ENCODE peak calls at places on chromosomes 6 and 20, in five cellular contexts. J is mesendoderm, E is IMR-90, V is neuronal stem cell, D is H9. Q is an unnamed sample.

GRCh38 chr20:59123011-59123676 is 40.5 kb upstream of the ZNF831 start:
- DNase-seq in J (no peak), E (no peak), V (no peak), D (no peak), Q (no peak)

GRCh38 chr6:18463429-18463828 is 76.3 kb downstream of the RNF144B start:
- DNase-seq in J (no peak), E (no peak), V (no peak), D (no peak), Q (no peak)

GRCh38 chr6:82298012-82298411 is 50.5 kb upstream of the IBTK start:
- DNase-seq in J (peak), E (peak), V (no peak), D (no peak), Q (peak)

GRCh38 chr20:8853805-8854338 is 215.0 kb upstream of the PLCB4 start:
- DNase-seq in J (peak), E (peak), V (peak), D (peak), Q (peak)

GRCh38 chr6:13334953-13335352 is 6.6 kb upstream of the TBC1D7 start:
- DNase-seq in J (peak), E (no peak), V (no peak), D (no peak), Q (no peak)

GRCh38 chr6:1620504-1621327 is 11.0 kb downstream of the FOXC1 start:
- DNase-seq in J (no peak), E (no peak), V (no peak), D (no peak), Q (no peak)

GRCh38 chr6:46510656-46511055 is 19.4 kb upstream of the RCAN2 start:
- DNase-seq in J (no peak), E (no peak), V (no peak), D (no peak), Q (peak)

GRCh38 chr6:20669571-20670314 is 135.5 kb downstream of the CDKAL1 start:
- DNase-seq in J (no peak), E (peak), V (no peak), D (no peak), Q (peak)

GRCh38 chr20:385448-385847 is 4.9 kb downstream of the TRIB3 start:
- DNase-seq in J (no peak), E (no peak), V (no peak), D (no peak), Q (no peak)

GRCh38 chr6:156167289-156168076 is 609.7 kb upstream of the ARID1B start:
- DNase-seq in J (no peak), E (peak), V (no peak), D (no peak), Q (no peak)

GRCh38 chr6:3283641-3284435 is 25.1 kb downstream of the PSMG4 start:
- DNase-seq in J (no peak), E (no peak), V (no peak), D (no peak), Q (no peak)

GRCh38 chr6:118495639-118496296 is 52.3 kb upstream of the PLN start:
- DNase-seq in J (no peak), E (peak), V (no peak), D (no peak), Q (peak)

GRCh38 chr20:59018817-59019216 is 412 bp upstream of the TUBB1 start:
- DNase-seq in J (no peak), E (no peak), V (no peak), D (no peak), Q (no peak)

GRCh38 chr6:38427492-38428210 is 212.1 kb downstream of the BTBD9 start:
- DNase-seq in J (peak), E (no peak), V (no peak), D (no peak), Q (no peak)

GRCh38 chr20:2139736-2140135 is 38.1 kb downstream of the STK35 start:
- DNase-seq in J (no peak), E (no peak), V (no peak), D (no peak), Q (no peak)

GRCh38 chr6:42446370-42446769 is 5.4 kb downstream of the TRERF1 start:
- DNase-seq in J (no peak), E (no peak), V (no peak), D (no peak), Q (no peak)

DNA sequence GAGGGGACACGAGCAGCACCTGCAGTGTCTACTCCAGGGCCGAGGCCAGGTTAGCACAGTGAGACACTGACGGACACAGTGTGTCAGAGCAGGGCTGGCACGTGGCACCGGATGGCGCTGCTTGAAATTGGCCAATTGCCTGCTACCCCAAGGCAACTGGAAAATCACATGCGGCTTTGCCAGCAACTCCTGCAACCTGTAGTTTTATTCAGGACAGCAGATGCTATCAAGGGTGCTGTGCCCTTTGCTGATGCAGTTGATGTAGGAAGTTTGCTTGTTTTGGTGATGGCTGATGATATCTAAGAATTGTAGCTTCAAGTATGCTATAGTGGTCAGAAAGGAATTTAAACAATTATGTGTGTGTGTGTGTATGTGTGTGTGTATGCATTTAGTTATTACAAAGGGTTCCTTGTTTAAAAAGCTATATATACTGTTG is 25.9 kb downstream of the RIN2 start:
- DNase-seq in J (no peak), E (peak), V (no peak), D (no peak), Q (peak)
- H2AK5ac ChIP-seq in J (no peak), E (peak), V (peak), D (no peak), Q (peak)

DNA sequence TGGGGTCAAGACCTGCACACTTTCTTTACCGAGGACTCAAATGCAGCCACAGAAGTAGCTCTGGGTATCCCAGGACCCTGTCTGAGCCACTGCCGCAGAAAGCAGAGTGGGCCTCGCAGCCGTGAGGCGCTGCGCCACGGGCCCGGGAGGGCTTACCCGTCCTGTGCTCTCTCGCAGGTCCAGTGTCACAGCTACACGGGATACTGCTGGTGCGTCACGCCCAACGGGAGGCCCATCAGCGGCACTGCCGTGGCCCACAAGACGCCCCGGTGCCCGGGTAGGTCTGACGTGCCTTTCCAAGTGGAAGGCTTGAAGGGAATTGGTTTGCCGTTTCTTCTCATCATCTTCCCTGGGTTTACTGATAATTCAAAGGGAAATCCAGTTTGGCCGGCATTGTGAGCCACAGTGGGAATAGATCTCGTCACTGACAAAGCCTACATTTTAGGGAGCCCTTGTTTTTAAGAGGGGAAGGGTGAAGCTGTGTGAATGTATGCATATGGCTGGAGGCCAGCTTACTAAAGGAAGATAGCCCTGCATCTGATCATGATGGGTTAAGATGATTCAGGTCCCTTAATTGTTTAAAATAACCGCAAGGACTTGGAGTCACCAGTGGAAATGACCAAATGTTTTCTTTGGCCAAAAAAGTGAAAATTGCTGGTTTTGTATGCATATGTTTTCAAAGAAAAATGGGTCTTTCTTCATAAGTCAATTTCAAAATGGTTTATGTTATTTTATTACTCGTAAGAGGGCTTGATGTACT is 86.6 kb downstream of the SMOC2 start:
- DNase-seq in J (no peak), E (no peak), V (no peak), D (no peak), Q (no peak)
- H3K4ac ChIP-seq in J (no peak), E (no peak), V (no peak), D (no peak), Q (no peak)

GRCh38 chr20:24001901-24002405 is 13.4 kb upstream of the GGTLC1 start:
- DNase-seq in J (no peak), E (no peak), V (no peak), D (no peak), Q (no peak)
- H2BK15ac ChIP-seq in J (no peak), E (no peak), V (no peak), D (no peak), Q (no peak)

DNA sequence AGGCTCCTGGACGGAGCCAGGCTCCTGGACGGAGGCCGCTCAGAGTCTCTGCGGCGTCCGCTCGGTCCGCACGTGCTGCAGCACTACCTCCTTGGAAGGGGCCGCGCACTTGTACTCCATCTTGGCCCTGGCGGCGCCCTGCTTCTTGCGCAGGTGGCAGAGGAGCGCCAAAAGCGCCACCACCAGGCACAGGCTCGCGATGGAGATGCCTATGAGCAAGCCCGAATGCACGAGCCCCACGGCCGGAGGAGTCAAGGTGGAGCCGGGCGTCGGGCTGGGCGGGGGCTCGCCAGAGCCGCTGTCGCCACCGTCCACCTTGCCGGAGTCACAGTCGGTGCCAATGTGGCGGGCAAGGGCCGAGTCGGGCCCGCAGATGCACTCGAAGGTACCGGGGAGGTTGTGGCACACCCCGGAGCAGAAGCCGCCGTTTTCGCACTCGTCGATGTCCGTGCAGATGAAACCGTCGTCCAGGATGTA is 1.7 kb downstream of the THBD start:
- DNase-seq in J (peak), E (no peak), V (no peak), D (peak), Q (no peak)
- H2AK5ac ChIP-seq in J (no peak), E (no peak), V (peak), D (no peak), Q (no peak)

GRCh38 chr20:22060610-22061009 is 355.1 kb downstream of the PAX1 start:
- DNase-seq in J (no peak), E (no peak), V (no peak), D (no peak), Q (no peak)
- H3K4ac ChIP-seq in J (no peak), E (no peak), V (no peak), D (no peak), Q (no peak)

GRCh38 chr20:4813076-4813838 is 91.5 kb downstream of the PRND start:
- DNase-seq in J (no peak), E (no peak), V (no peak), D (no peak), Q (no peak)
- H2BK15ac ChIP-seq in J (no peak), E (no peak), V (no peak), D (no peak), Q (no peak)

DNA sequence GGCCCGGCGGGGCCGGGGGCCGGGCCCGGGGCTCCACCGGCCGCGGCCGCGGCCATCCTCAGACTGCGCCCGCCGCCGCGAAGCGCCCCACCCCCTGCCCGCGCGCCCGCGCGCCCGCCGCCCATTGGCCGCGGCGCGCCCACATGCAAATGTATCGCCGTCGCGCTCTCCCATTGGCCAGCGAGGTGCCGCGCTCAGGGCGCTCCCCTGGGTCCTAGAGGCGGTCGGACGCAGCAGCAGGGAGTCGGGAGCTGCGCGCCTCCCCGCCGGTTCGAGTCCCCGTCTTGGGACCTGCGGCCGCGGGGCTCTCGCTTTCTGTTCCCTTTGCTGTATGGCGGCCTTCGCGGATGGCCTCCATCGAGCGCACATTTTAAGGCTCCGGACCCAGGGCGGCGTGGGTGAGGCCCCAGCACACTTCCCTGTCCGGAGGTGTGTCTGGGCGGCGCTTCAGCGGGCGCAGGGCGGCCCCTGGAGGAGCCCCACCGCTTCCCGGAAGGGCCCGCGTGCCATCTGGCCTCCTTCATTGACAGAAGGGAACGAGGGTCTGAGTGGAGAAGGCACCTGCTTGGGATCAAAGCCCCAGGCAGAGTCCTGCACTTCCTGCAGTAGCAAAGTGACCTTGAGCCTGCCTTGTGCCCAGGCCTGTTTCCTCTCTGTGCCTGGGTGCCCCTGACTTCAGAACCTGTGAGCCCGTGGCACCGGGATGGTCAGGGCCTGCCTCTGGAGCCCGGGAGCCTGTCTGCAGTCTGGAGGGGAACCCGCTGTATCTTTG is at the start of gene CABLES2:
- DNase-seq in J (peak), E (peak), V (peak), D (peak), Q (peak)
- H2AK5ac ChIP-seq in J (no peak), E (peak), V (peak), D (no peak), Q (no peak)

GRCh38 chr20:53884859-53885654 is 185.3 kb downstream of the BCAS1 start:
- DNase-seq in J (peak), E (no peak), V (no peak), D (no peak), Q (no peak)
- H3K4ac ChIP-seq in J (no peak), E (peak), V (no peak), D (no peak), Q (no peak)

DNA sequence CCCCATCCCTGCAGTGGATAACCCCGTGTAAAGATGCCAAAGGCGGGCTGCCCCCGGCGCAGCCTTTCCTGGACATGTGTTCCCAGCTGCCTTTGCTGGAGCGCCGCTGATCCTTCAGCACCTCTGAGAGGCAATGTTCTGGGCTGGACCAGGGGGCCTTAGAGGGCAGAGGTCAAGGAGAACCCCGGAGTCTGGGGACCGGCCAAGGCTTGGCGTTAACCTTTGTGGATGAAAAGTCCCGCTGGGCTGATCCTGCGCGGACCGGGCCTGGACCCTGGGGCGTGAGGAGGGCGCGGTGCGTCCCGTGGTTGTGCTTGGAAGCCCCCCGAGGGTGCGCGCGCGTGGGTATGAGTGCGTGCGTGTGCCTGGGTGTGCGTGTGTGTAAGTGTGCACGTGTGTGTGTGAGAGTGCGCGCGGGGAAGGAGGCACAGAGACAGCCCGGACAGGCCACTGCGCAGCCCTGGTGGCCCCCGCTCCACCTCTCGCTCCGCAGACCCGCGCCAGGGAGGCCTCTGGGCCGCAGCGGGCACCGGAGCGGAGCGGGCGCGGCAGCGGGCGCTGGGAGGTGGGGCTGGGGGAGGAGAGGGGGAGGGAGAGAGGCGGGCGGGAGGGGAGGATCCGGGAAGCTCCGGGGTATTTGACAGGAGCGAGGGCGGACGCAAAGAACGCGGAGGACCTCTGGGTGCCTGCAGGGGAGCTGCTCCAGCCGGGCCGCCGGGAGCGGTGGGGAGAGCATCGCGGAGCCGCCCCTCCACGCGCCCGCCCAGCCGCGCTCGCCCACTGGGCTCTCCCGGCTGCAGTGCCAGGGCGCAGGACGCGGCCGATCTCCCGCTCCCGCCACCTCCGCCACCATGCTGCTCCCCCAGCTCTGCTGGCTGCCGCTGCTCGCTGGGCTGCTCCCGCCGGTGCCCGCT is at the start of gene SMOC2:
- DNase-seq in J (no peak), E (no peak), V (no peak), D (peak), Q (no peak)
- H2BK15ac ChIP-seq in J (no peak), E (no peak), V (no peak), D (no peak), Q (no peak)